ENCODE peak calls at places on chromosomes 12 and 14, in five cellular contexts. One of them, this sample, is unnamed.

GRCh38 chr14:104424406-104425072 is 155.0 kb upstream of the C14orf180 start:
- DNase-seq in foreskin fibroblast: no peak
- DNase-seq in ovary: peak
- DNase-seq in CD14-positive monocyte: peak
- DNase-seq in nephron progenitor cell: peak
- DNase-seq in this sample: no peak

GRCh38 chr14:58947816-58948440 is 240.5 kb upstream of the DAAM1 start:
- DNase-seq in foreskin fibroblast: no peak
- DNase-seq in ovary: no peak
- DNase-seq in CD14-positive monocyte: no peak
- DNase-seq in nephron progenitor cell: no peak
- DNase-seq in this sample: no peak

GRCh38 chr12:77923882-77924281 is 93.2 kb downstream of the NAV3 start:
- DNase-seq in foreskin fibroblast: peak
- DNase-seq in ovary: no peak
- DNase-seq in CD14-positive monocyte: no peak
- DNase-seq in nephron progenitor cell: no peak
- DNase-seq in this sample: no peak

GRCh38 chr14:78170203-78170602 is at the start of gene NRXN3:
- DNase-seq in foreskin fibroblast: no peak
- DNase-seq in ovary: no peak
- DNase-seq in CD14-positive monocyte: no peak
- DNase-seq in nephron progenitor cell: peak
- DNase-seq in this sample: no peak

GRCh38 chr14:70672328-70672675 is 30.6 kb downstream of the TTC9 start:
- DNase-seq in foreskin fibroblast: no peak
- DNase-seq in ovary: no peak
- DNase-seq in CD14-positive monocyte: no peak
- DNase-seq in nephron progenitor cell: no peak
- DNase-seq in this sample: no peak

GRCh38 chr12:9750276-9751203 is 10.2 kb downstream of the CD69 start:
- DNase-seq in foreskin fibroblast: peak
- DNase-seq in ovary: peak
- DNase-seq in CD14-positive monocyte: no peak
- DNase-seq in nephron progenitor cell: peak
- DNase-seq in this sample: peak

GRCh38 chr12:11856971-11857370 is 207.5 kb downstream of the ETV6 start:
- DNase-seq in foreskin fibroblast: no peak
- DNase-seq in ovary: no peak
- DNase-seq in CD14-positive monocyte: peak
- DNase-seq in nephron progenitor cell: no peak
- DNase-seq in this sample: no peak

GRCh38 chr12:12265571-12266388 is 1.1 kb downstream of the LRP6 start:
- DNase-seq in foreskin fibroblast: peak
- DNase-seq in ovary: no peak
- DNase-seq in CD14-positive monocyte: no peak
- DNase-seq in nephron progenitor cell: no peak
- DNase-seq in this sample: peak

DNA sequence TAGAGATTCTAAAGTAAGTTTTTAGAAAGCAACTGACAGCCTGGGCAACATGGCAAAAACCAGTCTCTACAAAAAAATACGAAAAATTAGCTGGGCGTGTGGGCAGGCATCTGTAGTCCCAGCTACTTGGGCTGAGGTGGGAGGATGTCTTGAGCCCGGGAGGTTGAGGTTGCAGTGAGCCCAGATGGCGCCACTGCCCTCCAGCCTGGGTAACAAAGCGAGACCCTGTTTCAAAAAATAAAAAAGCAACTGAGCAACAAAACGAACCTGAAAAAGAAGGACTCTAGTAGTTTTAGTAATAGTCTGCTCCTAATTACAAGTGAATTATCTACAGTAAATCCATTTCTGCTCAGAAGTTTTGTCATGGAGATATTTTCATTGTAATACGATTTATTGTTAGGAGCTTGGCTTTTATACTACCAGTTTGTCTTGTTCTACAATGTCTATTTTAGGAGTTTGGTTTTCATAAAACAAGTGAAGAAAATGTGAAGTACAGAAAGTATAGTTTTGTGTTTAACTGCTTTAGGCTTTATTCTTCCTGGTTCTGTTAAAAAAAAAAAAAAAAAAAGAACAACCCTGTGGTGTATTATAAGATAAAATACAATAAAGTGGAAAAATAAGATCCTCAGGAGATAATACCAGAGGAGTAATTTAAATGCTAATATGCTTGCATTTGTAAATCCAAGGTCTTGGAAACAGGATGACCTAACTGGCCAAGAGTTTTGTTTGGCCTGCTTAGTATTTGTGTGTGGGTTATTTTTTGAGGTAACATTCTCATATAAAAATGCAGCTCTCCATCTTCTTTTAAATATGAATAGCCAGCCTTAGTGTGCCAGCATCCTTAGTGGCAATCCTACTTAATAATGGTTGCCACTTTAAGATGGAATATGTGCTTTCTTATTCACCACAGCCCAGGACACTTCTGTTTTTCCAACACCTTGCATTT is 2.8 kb downstream of the TMX1 start:
- DNase-seq in foreskin fibroblast: no peak
- DNase-seq in ovary: no peak
- DNase-seq in CD14-positive monocyte: no peak
- DNase-seq in nephron progenitor cell: peak
- DNase-seq in this sample: no peak
- TF ChIP-seq CTCF in foreskin fibroblast: no peak
- TF ChIP-seq CTCF in ovary: no peak
- TF ChIP-seq CTCF in CD14-positive monocyte: no peak
- TF ChIP-seq CTCF in nephron progenitor cell: no peak
- TF ChIP-seq CTCF in this sample: peak

DNA sequence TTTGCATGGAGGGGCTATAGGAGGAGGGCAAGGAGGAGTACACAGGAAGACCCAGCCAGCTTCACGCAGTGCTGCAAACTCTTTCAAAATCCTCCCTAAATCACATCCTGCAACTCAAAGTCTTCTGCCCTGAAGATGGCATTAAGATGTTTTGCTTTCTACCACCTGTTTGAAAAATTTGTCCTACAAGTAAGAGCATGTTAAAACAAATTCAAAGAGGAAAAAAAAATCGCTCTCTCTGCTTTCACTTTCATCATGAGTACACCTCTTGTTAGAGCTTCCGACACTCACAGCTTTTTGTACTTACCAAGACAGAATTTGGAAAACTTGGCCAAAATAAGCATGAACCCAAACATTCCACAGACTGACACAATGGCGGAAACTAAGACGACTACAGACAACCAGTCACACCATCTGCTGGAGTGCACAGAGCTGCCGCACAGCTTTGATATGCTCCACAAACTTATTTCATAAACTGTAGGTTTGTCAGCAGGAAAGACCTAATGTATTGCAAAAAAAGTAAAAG is 21.3 kb downstream of the GCH1 start:
- DNase-seq in foreskin fibroblast: peak
- DNase-seq in ovary: no peak
- DNase-seq in CD14-positive monocyte: no peak
- DNase-seq in nephron progenitor cell: no peak
- DNase-seq in this sample: peak
- TF ChIP-seq CTCF in foreskin fibroblast: no peak
- TF ChIP-seq CTCF in ovary: no peak
- TF ChIP-seq CTCF in CD14-positive monocyte: no peak
- TF ChIP-seq CTCF in nephron progenitor cell: no peak
- TF ChIP-seq CTCF in this sample: no peak

GRCh38 chr14:52551696-52552062 is 626 bp downstream of the TXNDC16 start:
- DNase-seq in foreskin fibroblast: peak
- DNase-seq in ovary: no peak
- DNase-seq in CD14-positive monocyte: no peak
- DNase-seq in nephron progenitor cell: no peak
- DNase-seq in this sample: no peak
- TF ChIP-seq CTCF in foreskin fibroblast: peak
- TF ChIP-seq CTCF in ovary: no peak
- TF ChIP-seq CTCF in CD14-positive monocyte: no peak
- TF ChIP-seq CTCF in nephron progenitor cell: no peak
- TF ChIP-seq CTCF in this sample: peak

DNA sequence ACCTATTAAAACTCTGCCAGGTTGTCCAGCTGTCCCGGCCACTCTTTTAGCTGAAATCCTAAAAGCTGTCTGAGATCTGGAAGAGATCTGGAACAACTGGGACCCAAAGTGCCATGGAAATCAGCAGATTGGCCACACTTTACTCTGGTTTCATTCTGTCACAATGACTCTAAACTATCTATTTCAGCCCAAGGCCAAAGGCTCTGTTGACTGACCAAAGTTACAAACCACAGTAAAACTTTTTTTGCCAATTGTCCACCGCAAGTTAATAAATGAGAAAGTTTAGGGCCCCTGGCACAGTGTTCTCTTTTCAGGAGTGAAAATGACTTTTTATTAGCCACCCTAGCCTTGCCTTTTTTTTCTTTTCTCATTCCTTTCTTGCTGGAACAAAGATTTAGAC is 113.4 kb upstream of the CPM start:
- DNase-seq in foreskin fibroblast: no peak
- DNase-seq in ovary: no peak
- DNase-seq in CD14-positive monocyte: no peak
- DNase-seq in nephron progenitor cell: no peak
- DNase-seq in this sample: no peak
- TF ChIP-seq CTCF in foreskin fibroblast: no peak
- TF ChIP-seq CTCF in ovary: no peak
- TF ChIP-seq CTCF in CD14-positive monocyte: no peak
- TF ChIP-seq CTCF in nephron progenitor cell: no peak
- TF ChIP-seq CTCF in this sample: no peak

GRCh38 chr12:29901585-29901984 is 117.8 kb upstream of the TMTC1 start:
- DNase-seq in foreskin fibroblast: no peak
- DNase-seq in ovary: no peak
- DNase-seq in CD14-positive monocyte: no peak
- DNase-seq in nephron progenitor cell: no peak
- DNase-seq in this sample: no peak
- TF ChIP-seq CTCF in foreskin fibroblast: no peak
- TF ChIP-seq CTCF in ovary: no peak
- TF ChIP-seq CTCF in CD14-positive monocyte: no peak
- TF ChIP-seq CTCF in nephron progenitor cell: no peak
- TF ChIP-seq CTCF in this sample: no peak

GRCh38 chr14:91387135-91387849 is 30.3 kb downstream of the CCDC88C start:
- DNase-seq in foreskin fibroblast: no peak
- DNase-seq in ovary: no peak
- DNase-seq in CD14-positive monocyte: no peak
- DNase-seq in nephron progenitor cell: no peak
- DNase-seq in this sample: peak
- TF ChIP-seq CTCF in foreskin fibroblast: no peak
- TF ChIP-seq CTCF in ovary: no peak
- TF ChIP-seq CTCF in CD14-positive monocyte: no peak
- TF ChIP-seq CTCF in nephron progenitor cell: no peak
- TF ChIP-seq CTCF in this sample: peak

GRCh38 chr14:60272177-60272576 is 23.2 kb downstream of the PPM1A start:
- DNase-seq in foreskin fibroblast: no peak
- DNase-seq in ovary: no peak
- DNase-seq in CD14-positive monocyte: no peak
- DNase-seq in nephron progenitor cell: no peak
- DNase-seq in this sample: no peak
- TF ChIP-seq CTCF in foreskin fibroblast: no peak
- TF ChIP-seq CTCF in ovary: no peak
- TF ChIP-seq CTCF in CD14-positive monocyte: no peak
- TF ChIP-seq CTCF in nephron progenitor cell: no peak
- TF ChIP-seq CTCF in this sample: no peak

GRCh38 chr12:71141270-71141948 is 16.4 kb downstream of the TSPAN8 start:
- DNase-seq in foreskin fibroblast: no peak
- DNase-seq in ovary: no peak
- DNase-seq in CD14-positive monocyte: no peak
- DNase-seq in nephron progenitor cell: no peak
- DNase-seq in this sample: no peak

GRCh38 chr12:71135077-71135811 is 22.6 kb downstream of the TSPAN8 start:
- DNase-seq in foreskin fibroblast: peak
- DNase-seq in ovary: no peak
- DNase-seq in CD14-positive monocyte: no peak
- DNase-seq in nephron progenitor cell: no peak
- DNase-seq in this sample: no peak

GRCh38 chr12:71139153-71139735 is 18.6 kb downstream of the TSPAN8 start:
- DNase-seq in foreskin fibroblast: no peak
- DNase-seq in ovary: no peak
- DNase-seq in CD14-positive monocyte: no peak
- DNase-seq in nephron progenitor cell: no peak
- DNase-seq in this sample: no peak

GRCh38 chr12:71135812-71136176 is 22.0 kb downstream of the TSPAN8 start:
- DNase-seq in foreskin fibroblast: peak
- DNase-seq in ovary: no peak
- DNase-seq in CD14-positive monocyte: no peak
- DNase-seq in nephron progenitor cell: no peak
- DNase-seq in this sample: no peak

DNA sequence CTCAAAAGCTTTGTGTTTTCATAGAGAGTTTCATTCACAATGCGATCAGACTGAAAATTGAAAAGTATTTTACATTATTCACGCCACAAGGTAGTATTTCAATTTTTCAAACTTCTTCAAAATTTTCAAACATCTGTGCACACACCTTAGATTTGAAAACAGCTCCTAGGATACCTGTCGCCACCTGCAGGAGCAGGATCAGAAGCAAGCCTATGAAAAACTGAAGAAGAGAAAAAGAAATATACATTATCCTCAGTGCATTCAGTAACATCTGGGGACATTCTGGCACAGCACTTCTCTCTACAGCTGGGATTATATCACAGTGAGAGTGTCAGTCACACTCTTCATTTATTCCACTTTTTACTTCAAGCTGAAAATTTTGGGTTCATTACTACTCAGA is 19.8 kb downstream of the TSPAN8 start:
- DNase-seq in foreskin fibroblast: no peak
- DNase-seq in ovary: no peak
- DNase-seq in CD14-positive monocyte: no peak
- DNase-seq in nephron progenitor cell: no peak
- DNase-seq in this sample: no peak
- TF ChIP-seq CTCF in foreskin fibroblast: no peak
- TF ChIP-seq CTCF in ovary: no peak
- TF ChIP-seq CTCF in CD14-positive monocyte: no peak
- TF ChIP-seq CTCF in nephron progenitor cell: no peak
- TF ChIP-seq CTCF in this sample: no peak

DNA sequence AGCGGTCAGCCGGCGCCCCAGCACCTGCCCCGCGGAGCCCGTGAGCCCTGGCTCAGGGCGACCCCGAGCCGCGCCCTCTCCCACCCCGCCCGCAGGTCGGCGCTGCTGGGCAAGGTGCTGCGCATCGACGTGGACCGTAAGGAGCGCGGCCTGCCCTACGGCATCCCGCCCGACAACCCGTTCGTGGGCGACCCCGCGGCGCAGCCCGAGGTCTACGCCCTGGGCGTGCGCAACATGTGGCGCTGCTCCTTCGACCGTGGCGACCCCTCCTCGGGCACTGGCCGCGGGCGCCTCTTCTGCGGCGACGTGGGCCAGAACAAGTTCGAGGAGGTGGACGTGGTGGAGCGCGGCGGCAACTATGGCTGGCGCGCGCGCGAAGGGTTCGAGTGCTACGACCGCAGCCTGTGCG is 14.4 kb downstream of the HHIPL1 start:
- DNase-seq in foreskin fibroblast: no peak
- DNase-seq in ovary: no peak
- DNase-seq in CD14-positive monocyte: no peak
- DNase-seq in nephron progenitor cell: peak
- DNase-seq in this sample: no peak
- TF ChIP-seq CTCF in foreskin fibroblast: no peak
- TF ChIP-seq CTCF in ovary: no peak
- TF ChIP-seq CTCF in CD14-positive monocyte: no peak
- TF ChIP-seq CTCF in nephron progenitor cell: no peak
- TF ChIP-seq CTCF in this sample: no peak

This sample was measured in astrocyte of the cerebellum.